ENCODE peak calls at places on chromosomes 4 and X, in four cellular contexts. I is aorta, K is ascending aorta, P is HCT116. T is an unnamed sample.

GRCh38 chr4:102827674-102828496 is 534 bp upstream of the UBE2D3 start:
- DNase-seq in P (peak; percentile 100), I (peak; percentile 100), K (peak; percentile 98), T (peak; percentile 98)

GRCh38 chr4:6188687-6189305 is 11.6 kb downstream of the JAKMIP1 start:
- DNase-seq in P (no peak), I (no peak), K (no peak), T (no peak)

GRCh38 chr4:53545238-53545637 is 46.0 kb downstream of the LNX1 start:
- DNase-seq in K (no peak), P (no peak), I (no peak), T (no peak)

GRCh38 chr4:54941994-54942552 is 183.3 kb downstream of the KDR start:
- DNase-seq in K (no peak), I (no peak), P (no peak), T (no peak)

GRCh38 chrX:46203115-46203514 is 342.1 kb downstream of the ZNF674 start:
- DNase-seq in K (no peak), P (no peak), I (no peak), T (no peak)

GRCh38 chr4:54231419-54232150 is 2.5 kb downstream of the PDGFRA start:
- DNase-seq in K (no peak), P (no peak), I (peak; percentile 89), T (peak; percentile 87)

GRCh38 chr4:76301068-76301774 is 5.3 kb upstream of the STBD1 start:
- DNase-seq in P (peak; percentile 83), I (no peak), K (no peak), T (peak; percentile 30)

GRCh38 chrX:115367956-115368355 is 78.4 kb downstream of the LUZP4 start:
- DNase-seq in K (no peak), I (no peak), P (no peak), T (no peak)

GRCh38 chr4:139440971-139441370 is 12.9 kb upstream of the RAB33B start:
- DNase-seq in K (no peak), P (no peak), I (no peak), T (no peak)

GRCh38 chrX:73213734-73214133 is 917 bp downstream of the NAP1L2 start:
- DNase-seq in P (no peak), K (no peak), I (no peak), T (no peak)
- H3K4me3 ChIP-seq in P (no peak overlapping the region), K (peak overlapping the region; percentile 72), I (peak overlapping the region; percentile 71), T (no peak overlapping the region)

GRCh38 chr4:91171217-91171616 is 1044.0 kb downstream of the CCSER1 start:
- DNase-seq in K (no peak), I (no peak), P (no peak), T (no peak)
- H3K9me3 ChIP-seq in K (no peaks in the 10 kb centered on the region), I (no peaks in the 10 kb centered on the region), P (no peaks in the 10 kb centered on the region), T (no peaks in the 10 kb centered on the region)

DNA sequence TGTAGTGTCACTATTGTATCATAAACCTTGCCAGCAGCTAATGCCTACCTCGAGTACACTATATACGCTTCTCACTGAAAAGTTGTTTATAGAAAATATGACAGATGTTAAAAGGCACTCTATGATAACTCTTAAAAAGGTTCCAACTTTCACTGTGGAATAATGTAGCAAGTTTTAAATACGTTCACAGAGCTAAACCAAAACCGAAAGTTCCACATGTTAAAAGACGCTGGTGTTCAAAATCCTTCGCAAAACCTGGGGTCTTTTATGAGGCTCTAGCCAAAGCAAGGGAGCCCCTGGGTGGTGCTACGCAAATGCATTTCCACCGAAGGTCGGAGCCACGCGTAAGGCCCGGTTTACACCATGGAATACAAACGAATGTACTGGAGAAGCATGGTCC is 103.7 kb upstream of the TENM3 start:
- DNase-seq in P (no peak), K (no peak), I (no peak), T (no peak)
- H3K4me3 ChIP-seq in P (no peak overlapping the region), K (no peak overlapping the region), I (no peak overlapping the region), T (peak overlapping the region; percentile 22)

GRCh38 chrX:49137492-49137891 is 14.0 kb upstream of the GPKOW start:
- DNase-seq in K (no peak), I (no peak), P (no peak), T (no peak)
- H3K9me3 ChIP-seq in K (peaks cover 6% of the 10 kb centered on the region), I (no peaks in the 10 kb centered on the region), P (no peaks in the 10 kb centered on the region), T (no peaks in the 10 kb centered on the region)

T was measured in MG63.